ENCODE peak calls at places on chromosomes 1 and 21, in six cellular contexts. W is A549, S is AG04450, E is cardiac fibroblast, Q is tibial artery, U is fibroblast of the aortic adventitia. V is an unnamed sample.
A peak's percentile ranks its signal among the peaks of the same experiment; 100 is the strongest.

GRCh38 chr1:218804014-218804785 is 369.5 kb upstream of the LYPLAL1 start:
- DNase-seq in W (no peak), S (no peak), E (no peak), Q (no peak), U (peak; percentile 62), V (no peak)

GRCh38 chr21:43805275-43805800 is 16.0 kb downstream of the RRP1 start:
- DNase-seq in W (no peak), S (no peak), E (no peak), Q (no peak), U (no peak), V (no peak)

GRCh38 chr1:230542681-230543080 is 99.6 kb upstream of the COG2 start:
- DNase-seq in W (no peak), S (no peak), E (no peak), Q (no peak), U (no peak), V (no peak)

GRCh38 chr21:38494688-38495087 is 3.6 kb downstream of the ERG start:
- DNase-seq in W (no peak), S (no peak), E (no peak), Q (peak; percentile 51), U (no peak), V (no peak)

GRCh38 chr1:43933386-43934278 is at the start of gene ARTN:
- DNase-seq in W (no peak), S (no peak), E (peak; percentile 6), Q (no peak), U (no peak), V (peak; percentile 45)

GRCh38 chr1:22096463-22096862 is 44.0 kb downstream of the CDC42 start:
- DNase-seq in W (no peak), S (no peak), E (no peak), Q (no peak), U (no peak), V (no peak)

GRCh38 chr21:45579383-45580180 is 37.3 kb upstream of the SLC19A1 start:
- DNase-seq in W (no peak), S (no peak), E (no peak), Q (no peak), U (no peak), V (no peak)

GRCh38 chr21:41168391-41169257 is 664 bp downstream of the BACE2 start:
- DNase-seq in W (peak; percentile 29), S (no peak), E (peak; percentile 69), Q (peak; percentile 84), U (peak; percentile 75), V (peak; percentile 52)

GRCh38 chr1:244552336-244552735 is 91.3 kb downstream of the CATSPERE start:
- DNase-seq in W (peak; percentile 39), S (no peak), E (no peak), Q (no peak), U (peak; percentile 2), V (peak; percentile 16)

GRCh38 chr1:238205045-238205662 is 314.4 kb upstream of the ZP4 start:
- DNase-seq in W (no peak), S (no peak), E (no peak), Q (no peak), U (no peak), V (no peak)

GRCh38 chr21:44384968-44385367 is 31.5 kb downstream of the TRPM2 start:
- DNase-seq in W (no peak), S (no peak), E (no peak), Q (no peak), U (no peak), V (no peak)

GRCh38 chr1:31458287-31458896 is 45.4 kb downstream of the SERINC2 start:
- DNase-seq in W (no peak), S (no peak), E (no peak), Q (no peak), U (no peak), V (no peak)

GRCh38 chr1:160544647-160545046 is 21.6 kb upstream of the SLAMF6 start:
- DNase-seq in W (peak; percentile 28), S (no peak), E (peak; percentile 8), Q (no peak), U (peak; percentile 5), V (peak; percentile 40)

GRCh38 chr1:156502396-156502748 is 1.8 kb upstream of the MEF2D start:
- DNase-seq in W (peak; percentile 29), S (no peak), E (no peak), Q (no peak), U (peak; percentile 42), V (no peak)

GRCh38 chr1:27618341-27619067 is 14.6 kb upstream of the AHDC1 start:
- DNase-seq in W (no peak), S (no peak), E (no peak), Q (no peak), U (no peak), V (no peak)

GRCh38 chr1:216742625-216743024 is 19.4 kb upstream of the ESRRG start:
- DNase-seq in W (peak; percentile 11), S (no peak), E (peak; percentile 19), Q (no peak), U (peak; percentile 2), V (peak; percentile 34)

GRCh38 chr1:182447660-182448059 is 2.3 kb upstream of the RGSL1 start:
- DNase-seq in W (no peak), S (no peak), E (no peak), Q (no peak), U (no peak), V (no peak)

DNA sequence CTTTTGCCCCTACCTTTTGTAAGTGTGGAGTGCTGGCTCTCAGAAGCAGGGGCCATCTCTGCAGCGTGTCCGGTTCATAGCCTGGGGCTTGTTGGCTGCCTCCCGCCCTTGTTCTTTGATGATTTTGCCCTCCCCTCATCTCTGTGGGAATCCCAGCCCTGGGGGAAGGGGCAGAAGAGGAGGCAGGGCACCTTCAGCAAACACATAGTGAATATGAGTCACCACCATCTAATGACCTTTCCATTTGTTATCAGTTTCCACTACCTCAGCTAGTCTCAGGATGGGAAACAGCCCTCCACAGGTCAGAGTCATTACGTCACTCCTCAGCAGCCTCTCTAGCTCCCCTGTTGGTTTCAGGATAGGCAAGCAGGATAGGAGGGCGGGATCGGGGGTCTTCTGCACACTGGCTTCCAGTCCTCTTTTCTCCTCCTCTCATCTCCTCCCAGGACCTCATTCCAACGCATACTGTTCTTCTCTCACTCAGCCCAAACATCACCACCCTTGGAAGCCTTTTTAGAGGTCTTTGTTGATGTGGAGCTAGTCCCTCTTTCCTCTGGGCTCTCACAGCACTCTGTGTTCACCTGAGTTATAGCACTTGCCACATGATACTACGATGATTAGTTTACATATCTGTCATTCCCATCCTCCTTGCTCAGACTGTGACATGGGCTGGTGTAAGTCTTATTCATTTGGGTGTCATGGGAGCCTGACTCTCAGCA is 15.8 kb downstream of the GADD45A start:
- DNase-seq in W (peak; percentile 79), S (no peak), E (peak; percentile 60), Q (no peak), U (peak; percentile 35), V (peak; percentile 50)
- TF ChIP-seq CTCF in W (no peak), S (peak; percentile 37), E (peak; percentile 36), Q (no peak), U (peak; percentile 39), V (no peak)

GRCh38 chr1:24934300-24935195 is 4.5 kb upstream of the RUNX3 start:
- DNase-seq in W (no peak), S (no peak), E (no peak), Q (no peak), U (no peak), V (no peak)
- TF ChIP-seq CTCF in W (no peak), S (no peak), E (no peak), Q (no peak), U (no peak), V (no peak)

DNA sequence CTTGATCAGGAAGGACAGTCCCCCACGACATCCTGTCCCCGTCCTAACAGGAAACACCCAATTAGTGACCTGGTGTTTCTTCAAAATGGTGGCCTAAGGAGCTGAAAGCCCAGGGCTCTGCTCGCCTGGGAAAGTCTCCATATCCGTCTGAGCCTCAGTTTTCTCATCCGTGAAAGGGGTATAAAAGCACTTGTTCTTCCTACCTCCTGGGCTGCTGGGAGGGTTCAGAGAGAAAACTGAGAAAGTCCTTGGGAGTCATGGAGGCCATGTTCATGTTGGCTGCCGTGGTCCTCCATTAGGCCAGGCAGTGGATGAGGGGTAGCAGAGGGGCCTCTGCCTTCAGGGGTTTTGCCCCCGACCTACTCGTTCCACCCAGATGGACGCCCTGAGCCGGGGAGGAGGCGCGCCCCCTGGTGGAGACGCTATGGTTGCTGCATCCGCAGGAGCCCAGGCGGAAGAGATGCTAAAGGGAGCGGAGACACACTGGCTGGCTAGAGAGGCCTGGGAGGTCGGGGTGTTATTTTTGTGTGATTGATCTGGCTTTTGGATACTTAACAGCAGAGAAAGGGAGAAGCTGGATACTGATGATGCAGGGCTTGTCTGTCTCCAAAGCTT is 113.5 kb downstream of the PRDM2 start:
- DNase-seq in W (no peak), S (no peak), E (peak; percentile 36), Q (no peak), U (peak; percentile 33), V (no peak)
- TF ChIP-seq CTCF in W (no peak), S (peak; percentile 64), E (peak; percentile 70), Q (peak; percentile 46), U (peak; percentile 68), V (no peak)

GRCh38 chr1:203126151-203126865 is 1.2 kb upstream of the ADORA1 start:
- DNase-seq in W (no peak), S (no peak), E (peak; percentile 59), Q (no peak), U (peak; percentile 40), V (peak; percentile 47)
- TF ChIP-seq CTCF in W (peak; percentile 39), S (peak; percentile 61), E (peak; percentile 47), Q (peak; percentile 23), U (peak; percentile 59), V (peak; percentile 41)

GRCh38 chr1:246506785-246507639 is at the start of gene SMYD3:
- DNase-seq in W (peak; percentile 78), S (no peak), E (peak; percentile 81), Q (peak; percentile 45), U (peak; percentile 67), V (peak; percentile 89)
- TF ChIP-seq CTCF in W (peak; percentile 11), S (peak; percentile 12), E (peak; percentile 21), Q (peak; percentile 4), U (peak; percentile 13), V (no peak)

GRCh38 chr1:165290143-165290542 is 66.4 kb downstream of the LMX1A start:
- DNase-seq in W (peak; percentile 29), S (no peak), E (peak; percentile 31), Q (no peak), U (peak; percentile 28), V (peak; percentile 62)
- TF ChIP-seq CTCF in W (peak; percentile 6), S (no peak), E (no peak), Q (no peak), U (peak; percentile 19), V (no peak)

DNA sequence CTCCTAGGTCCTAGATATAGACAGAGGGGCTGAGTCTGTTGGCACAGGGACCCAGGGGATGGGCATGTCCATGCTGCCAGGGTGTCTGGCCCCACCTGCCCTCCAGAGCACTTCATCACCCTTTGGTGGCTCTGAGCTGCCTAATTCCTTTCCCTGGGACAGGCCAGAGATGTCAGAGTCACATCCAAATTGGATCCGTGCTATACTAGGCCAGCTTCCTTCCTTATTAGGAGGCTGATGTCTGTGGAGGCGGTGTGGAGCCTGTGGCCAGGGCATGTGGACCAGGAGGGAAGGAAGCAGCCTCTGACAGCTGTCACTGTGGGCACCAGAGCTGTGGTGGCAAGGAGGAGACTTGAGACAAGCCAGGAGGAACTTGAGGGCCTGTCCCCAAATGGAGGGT is 77.7 kb upstream of the TMEM51 start:
- DNase-seq in W (no peak), S (no peak), E (no peak), Q (no peak), U (no peak), V (no peak)
- TF ChIP-seq CTCF in W (no peak), S (no peak), E (no peak), Q (no peak), U (no peak), V (no peak)